ENCODE peak calls at places on chromosomes 4 and X, in ten cellular contexts. X, M, D, I, N, A, F, L, P and C are unnamed samples.

GRCh38 chr4:140367738-140368137 is 5.7 kb upstream of the SCOC start:
- DNase-seq in X (no peak), P (no peak), I (no peak), M (no peak), L (no peak), A (no peak), F (no peak), D (no peak), N (no peak), C (no peak)

GRCh38 chrX:8730812-8731578 is 942 bp downstream of the ANOS1 start:
- DNase-seq in F (no peak), L (peak), A (no peak), M (no peak), I (no peak), D (no peak), P (no peak), N (no peak), X (peak), C (no peak)

GRCh38 chr4:5750052-5750950 is 39.3 kb downstream of the EVC start:
- DNase-seq in I (no peak), M (no peak), A (no peak), P (no peak), X (no peak), D (no peak), N (no peak), F (no peak), L (no peak), C (no peak)

GRCh38 chrX:106608016-106608415 is 3.8 kb upstream of the RADX start:
- DNase-seq in X (no peak), F (no peak), D (no peak), I (no peak), M (no peak), N (peak), L (no peak), A (peak), P (peak), C (peak)

GRCh38 chr4:46648088-46648744 is 258.3 kb upstream of the GABRA2 start:
- DNase-seq in M (no peak), I (no peak), L (no peak), P (no peak), A (no peak), D (no peak), N (no peak), X (peak), F (no peak), C (no peak)

GRCh38 chr4:118927976-118928375 is 39.3 kb downstream of the SYNPO2 start:
- DNase-seq in L (peak), N (no peak), A (no peak), P (no peak), M (no peak), F (no peak), I (no peak), D (no peak), X (no peak), C (no peak)

GRCh38 chrX:16022580-16023170 is 100.7 kb upstream of the GRPR start:
- DNase-seq in X (no peak), M (no peak), F (no peak), L (no peak), P (no peak), A (no peak), N (no peak), I (no peak), D (no peak), C (no peak)

GRCh38 chrX:114611018-114611619 is 27.2 kb downstream of the HTR2C start:
- DNase-seq in M (no peak), L (no peak), N (peak), D (no peak), X (peak), P (no peak), A (no peak), F (peak), I (peak), C (peak)

GRCh38 chr4:34148322-34148908 is 2095.9 kb downstream of the ARAP2 start:
- DNase-seq in A (no peak), I (no peak), X (no peak), L (no peak), P (no peak), F (no peak), N (no peak), D (no peak), M (no peak), C (no peak)

GRCh38 chrX:70029790-70030189 is 19.9 kb downstream of the AWAT2 start:
- DNase-seq in M (no peak), L (no peak), P (no peak), D (no peak), X (no peak), F (no peak), N (no peak), A (no peak), I (no peak), C (no peak)

GRCh38 chr4:110211007-110211769 is 12.8 kb upstream of the ELOVL6 start:
- DNase-seq in F (peak), D (no peak), P (no peak), N (no peak), I (peak), A (no peak), M (no peak), L (no peak), X (peak), C (no peak)

GRCh38 chr4:3045500-3045850 is 28.9 kb downstream of the HTT-AS start:
- DNase-seq in I (peak), F (peak), M (peak), D (no peak), L (peak), X (no peak), P (peak), A (peak), N (peak), C (no peak)

GRCh38 chr4:2255501-2256155 is 6.3 kb downstream of the MXD4 start:
- DNase-seq in P (no peak), X (peak), F (no peak), I (no peak), A (peak), N (peak), M (peak), L (peak), D (no peak), C (no peak)